ENCODE peak calls at places on chromosome 22, in four cellular contexts. One of them, this sample, is unnamed.

GRCh38 chr22:20587206-20587958 is 80.0 kb downstream of the MED15 start:
- DNase-seq in OCI-LY7: no peak
- DNase-seq in GM23338: no peak
- DNase-seq in mammary epithelial cell: no peak
- DNase-seq in this sample: no peak

GRCh38 chr22:43088616-43088978 is 594 bp downstream of the TTLL1 start:
- DNase-seq in OCI-LY7: no peak
- DNase-seq in GM23338: no peak
- DNase-seq in mammary epithelial cell: no peak
- DNase-seq in this sample: peak

GRCh38 chr22:42595434-42595833 is 19.2 kb downstream of the POLDIP3 start:
- DNase-seq in OCI-LY7: no peak
- DNase-seq in GM23338: no peak
- DNase-seq in mammary epithelial cell: no peak
- DNase-seq in this sample: no peak

GRCh38 chr22:28882878-28883656 is at the start of gene ZNRF3:
- DNase-seq in OCI-LY7: peak
- DNase-seq in GM23338: peak
- DNase-seq in mammary epithelial cell: peak
- DNase-seq in this sample: peak

GRCh38 chr22:20459152-20459542 is 21.5 kb upstream of the SCARF2 start:
- DNase-seq in OCI-LY7: no peak
- DNase-seq in GM23338: peak
- DNase-seq in mammary epithelial cell: no peak
- DNase-seq in this sample: no peak

GRCh38 chr22:41989246-41989645 is 9.3 kb upstream of the WBP2NL start:
- DNase-seq in OCI-LY7: no peak
- DNase-seq in GM23338: no peak
- DNase-seq in mammary epithelial cell: no peak
- DNase-seq in this sample: no peak

GRCh38 chr22:41920271-41920976 is 5.5 kb upstream of the SHISA8 start:
- DNase-seq in OCI-LY7: peak
- DNase-seq in GM23338: no peak
- DNase-seq in mammary epithelial cell: no peak
- DNase-seq in this sample: no peak

GRCh38 chr22:22692707-22693530 is 48.5 kb downstream of the GGTLC2 start:
- DNase-seq in OCI-LY7: peak
- DNase-seq in GM23338: peak
- DNase-seq in mammary epithelial cell: peak
- DNase-seq in this sample: peak

GRCh38 chr22:41516462-41516861 is 27.8 kb downstream of the POLR3H start:
- DNase-seq in OCI-LY7: no peak
- DNase-seq in GM23338: peak
- DNase-seq in mammary epithelial cell: no peak
- DNase-seq in this sample: no peak

GRCh38 chr22:37194750-37195149 is 6.7 kb upstream of the C1QTNF6 start:
- DNase-seq in OCI-LY7: no peak
- DNase-seq in GM23338: no peak
- DNase-seq in mammary epithelial cell: no peak
- DNase-seq in this sample: no peak

GRCh38 chr22:32874330-32874729 is 72.8 kb downstream of the TIMP3 start:
- DNase-seq in OCI-LY7: no peak
- DNase-seq in GM23338: no peak
- DNase-seq in mammary epithelial cell: no peak
- DNase-seq in this sample: no peak

GRCh38 chr22:33656808-33657628 is 263.3 kb downstream of the LARGE1 start:
- DNase-seq in OCI-LY7: no peak
- DNase-seq in GM23338: no peak
- DNase-seq in mammary epithelial cell: no peak
- DNase-seq in this sample: peak

GRCh38 chr22:31347251-31348008 is 1.3 kb upstream of the PATZ1 start:
- DNase-seq in OCI-LY7: peak
- DNase-seq in GM23338: peak
- DNase-seq in mammary epithelial cell: peak
- DNase-seq in this sample: peak

GRCh38 chr22:31344369-31345330 is 1.5 kb downstream of the PATZ1 start:
- DNase-seq in OCI-LY7: peak
- DNase-seq in GM23338: peak
- DNase-seq in mammary epithelial cell: no peak
- DNase-seq in this sample: peak

GRCh38 chr22:31346733-31347250 is 646 bp upstream of the PATZ1 start:
- DNase-seq in OCI-LY7: no peak
- DNase-seq in GM23338: peak
- DNase-seq in mammary epithelial cell: peak
- DNase-seq in this sample: peak

GRCh38 chr22:31345331-31346254 is 553 bp downstream of the PATZ1 start:
- DNase-seq in OCI-LY7: peak
- DNase-seq in GM23338: peak
- DNase-seq in mammary epithelial cell: peak
- DNase-seq in this sample: peak

GRCh38 chr22:31346255-31346732 is at the start of gene PATZ1:
- DNase-seq in OCI-LY7: peak
- DNase-seq in GM23338: peak
- DNase-seq in mammary epithelial cell: peak
- DNase-seq in this sample: peak
- H3K27ac ChIP-seq in OCI-LY7: peak
- H3K27ac ChIP-seq in GM23338: peak
- H3K27ac ChIP-seq in mammary epithelial cell: no peak
- H3K27ac ChIP-seq in this sample: peak

GRCh38 chr22:31628362-31628761 is 33.7 kb downstream of the PISD start:
- DNase-seq in OCI-LY7: no peak
- DNase-seq in GM23338: no peak
- DNase-seq in mammary epithelial cell: no peak
- DNase-seq in this sample: no peak

GRCh38 chr22:31629741-31630184 is 32.3 kb downstream of the PISD start:
- DNase-seq in OCI-LY7: peak
- DNase-seq in GM23338: peak
- DNase-seq in mammary epithelial cell: no peak
- DNase-seq in this sample: no peak

GRCh38 chr22:31631381-31631780 is 30.6 kb downstream of the PISD start:
- DNase-seq in OCI-LY7: no peak
- DNase-seq in GM23338: no peak
- DNase-seq in mammary epithelial cell: no peak
- DNase-seq in this sample: peak

GRCh38 chr22:31628969-31629723 is 32.9 kb downstream of the PISD start:
- DNase-seq in OCI-LY7: no peak
- DNase-seq in GM23338: no peak
- DNase-seq in mammary epithelial cell: no peak
- DNase-seq in this sample: no peak

DNA sequence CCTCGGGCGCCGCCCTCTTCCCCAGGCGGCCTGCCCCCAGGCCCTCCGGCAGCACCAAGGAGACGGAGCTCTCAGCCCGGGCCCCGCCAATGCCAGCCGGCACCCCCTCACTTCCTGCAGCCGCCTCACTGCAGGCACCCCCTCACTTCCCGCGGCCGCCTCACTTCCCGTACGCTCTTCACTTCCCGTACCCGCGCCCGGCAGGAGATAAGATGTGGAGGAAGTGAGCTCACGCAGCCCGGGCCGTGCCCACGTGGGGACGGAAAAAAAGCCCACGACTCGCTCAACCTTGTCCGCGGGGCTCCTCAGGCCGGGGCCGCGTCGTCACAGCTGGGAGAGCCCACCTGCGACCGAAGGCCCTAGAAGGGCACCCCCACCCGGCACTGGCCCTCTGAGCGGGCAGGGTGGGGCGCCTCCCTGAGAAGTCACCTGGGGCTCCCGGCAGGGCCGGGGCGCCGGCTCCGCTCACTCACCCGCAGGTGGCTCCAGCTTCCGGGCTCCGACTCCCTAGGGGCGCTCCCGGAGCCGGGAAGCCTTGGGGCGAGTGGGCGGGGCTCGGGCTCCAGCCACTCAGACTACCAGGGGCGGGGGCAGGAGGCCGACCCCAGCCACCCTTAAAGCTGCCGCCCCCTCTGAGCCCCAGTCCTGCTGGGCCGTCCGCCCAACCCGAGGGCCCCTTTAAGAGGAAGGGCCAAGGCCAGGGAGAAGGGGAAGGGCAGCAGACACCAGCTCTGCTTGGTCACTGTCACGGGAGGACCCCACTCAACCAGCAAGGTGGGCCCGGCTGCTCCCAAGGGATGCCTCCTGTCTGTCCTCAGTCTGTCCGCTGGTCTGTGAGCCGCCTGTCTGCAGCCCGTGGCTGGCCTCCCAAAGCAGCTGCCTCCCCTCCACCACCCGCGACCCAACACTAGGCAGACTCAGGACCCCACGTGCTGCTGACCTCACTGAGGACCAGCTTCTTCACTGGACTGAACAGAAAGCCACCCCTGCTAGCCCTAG is 31.4 kb downstream of the PISD start:
- DNase-seq in OCI-LY7: peak
- DNase-seq in GM23338: peak
- DNase-seq in mammary epithelial cell: peak
- DNase-seq in this sample: peak
- H2AFZ ChIP-seq in OCI-LY7: peak
- H2AFZ ChIP-seq in GM23338: no peak
- H2AFZ ChIP-seq in mammary epithelial cell: peak
- H2AFZ ChIP-seq in this sample: peak

GRCh38 chr22:38750638-38751037 is 5.2 kb downstream of the SUN2 start:
- DNase-seq in OCI-LY7: no peak
- DNase-seq in GM23338: no peak
- DNase-seq in mammary epithelial cell: no peak
- DNase-seq in this sample: no peak

GRCh38 chr22:38748487-38749136 is 7.2 kb downstream of the SUN2 start:
- DNase-seq in OCI-LY7: no peak
- DNase-seq in GM23338: no peak
- DNase-seq in mammary epithelial cell: peak
- DNase-seq in this sample: no peak

GRCh38 chr22:38750104-38750503 is 5.7 kb downstream of the SUN2 start:
- DNase-seq in OCI-LY7: no peak
- DNase-seq in GM23338: no peak
- DNase-seq in mammary epithelial cell: no peak
- DNase-seq in this sample: no peak

GRCh38 chr22:38751422-38752346 is 4.1 kb downstream of the SUN2 start:
- DNase-seq in OCI-LY7: peak
- DNase-seq in GM23338: no peak
- DNase-seq in mammary epithelial cell: peak
- DNase-seq in this sample: no peak

DNA sequence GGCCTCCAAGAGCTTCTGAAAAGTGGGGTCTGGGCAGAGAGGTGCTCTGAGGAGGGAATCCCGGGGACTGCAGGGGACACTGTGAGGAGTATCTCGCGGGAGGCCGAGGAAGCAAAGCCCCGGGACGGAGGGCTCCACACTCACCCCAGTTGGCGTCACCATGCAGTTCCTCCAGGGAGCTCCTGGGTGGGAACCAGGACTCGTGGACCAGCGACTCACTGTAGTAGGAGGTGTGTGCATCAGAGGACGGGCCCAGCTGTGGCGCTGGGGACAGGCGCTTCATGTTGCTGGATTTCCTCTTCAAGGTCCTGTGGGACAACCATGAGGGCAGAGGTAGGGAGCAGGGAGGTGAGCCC is 4.8 kb downstream of the SUN2 start:
- DNase-seq in OCI-LY7: no peak
- DNase-seq in GM23338: no peak
- DNase-seq in mammary epithelial cell: no peak
- DNase-seq in this sample: no peak
- H3K4me2 ChIP-seq in OCI-LY7: peak
- H3K4me2 ChIP-seq in GM23338: no peak
- H3K4me2 ChIP-seq in mammary epithelial cell: no peak
- H3K4me2 ChIP-seq in this sample: no peak

GRCh38 chr22:26527574-26528465 is 15.5 kb upstream of the TFIP11 start:
- DNase-seq in OCI-LY7: no peak
- DNase-seq in GM23338: no peak
- DNase-seq in mammary epithelial cell: no peak
- DNase-seq in this sample: no peak
- H3K27ac ChIP-seq in OCI-LY7: peak
- H3K27ac ChIP-seq in GM23338: no peak
- H3K27ac ChIP-seq in mammary epithelial cell: no peak
- H3K27ac ChIP-seq in this sample: no peak

GRCh38 chr22:27504360-27504759 is 297.2 kb downstream of the MN1 start:
- DNase-seq in OCI-LY7: no peak
- DNase-seq in GM23338: no peak
- DNase-seq in mammary epithelial cell: no peak
- DNase-seq in this sample: no peak

GRCh38 chr22:27499121-27499520 is 302.4 kb downstream of the MN1 start:
- DNase-seq in OCI-LY7: no peak
- DNase-seq in GM23338: no peak
- DNase-seq in mammary epithelial cell: no peak
- DNase-seq in this sample: no peak

GRCh38 chr22:27501191-27501936 is 300.2 kb downstream of the MN1 start:
- DNase-seq in OCI-LY7: no peak
- DNase-seq in GM23338: no peak
- DNase-seq in mammary epithelial cell: no peak
- DNase-seq in this sample: no peak

GRCh38 chr22:27504854-27505253 is 296.7 kb downstream of the MN1 start:
- DNase-seq in OCI-LY7: no peak
- DNase-seq in GM23338: no peak
- DNase-seq in mammary epithelial cell: no peak
- DNase-seq in this sample: no peak

GRCh38 chr22:27502327-27502726 is 299.2 kb downstream of the MN1 start:
- DNase-seq in OCI-LY7: no peak
- DNase-seq in GM23338: no peak
- DNase-seq in mammary epithelial cell: no peak
- DNase-seq in this sample: no peak
- H2AFZ ChIP-seq in OCI-LY7: no peak
- H2AFZ ChIP-seq in GM23338: no peak
- H2AFZ ChIP-seq in mammary epithelial cell: no peak
- H2AFZ ChIP-seq in this sample: no peak

GRCh38 chr22:46084376-46084775 is 66.0 kb upstream of the PPARA start:
- DNase-seq in OCI-LY7: no peak
- DNase-seq in GM23338: no peak
- DNase-seq in mammary epithelial cell: no peak
- DNase-seq in this sample: no peak

GRCh38 chr22:46081831-46082210 is 68.5 kb upstream of the PPARA start:
- DNase-seq in OCI-LY7: no peak
- DNase-seq in GM23338: no peak
- DNase-seq in mammary epithelial cell: peak
- DNase-seq in this sample: peak

GRCh38 chr22:46083383-46084350 is 66.7 kb upstream of the PPARA start:
- DNase-seq in OCI-LY7: no peak
- DNase-seq in GM23338: no peak
- DNase-seq in mammary epithelial cell: peak
- DNase-seq in this sample: peak

GRCh38 chr22:46081036-46081830 is 69.1 kb upstream of the PPARA start:
- DNase-seq in OCI-LY7: no peak
- DNase-seq in GM23338: no peak
- DNase-seq in mammary epithelial cell: peak
- DNase-seq in this sample: peak

DNA sequence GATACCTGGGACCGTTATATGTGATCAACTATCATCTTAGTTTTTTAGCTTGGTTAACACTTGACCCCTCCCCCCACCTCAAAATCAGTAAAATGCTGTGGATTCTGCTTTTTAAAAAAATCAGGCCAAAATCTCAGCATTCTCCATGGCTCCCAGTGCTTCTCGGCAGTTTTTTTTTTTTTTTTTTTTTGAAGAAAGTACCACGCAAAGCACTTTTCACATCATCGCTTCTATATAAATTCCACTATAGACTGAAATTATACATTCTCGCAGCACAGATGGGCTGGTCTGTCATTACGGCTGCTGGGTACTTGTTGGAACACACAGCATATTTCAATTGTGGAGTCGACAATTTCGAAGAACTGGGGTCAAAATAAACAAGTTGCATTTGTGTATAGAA is 67.7 kb upstream of the PPARA start:
- DNase-seq in OCI-LY7: no peak
- DNase-seq in GM23338: no peak
- DNase-seq in mammary epithelial cell: peak
- DNase-seq in this sample: peak
- H3K4me2 ChIP-seq in OCI-LY7: no peak
- H3K4me2 ChIP-seq in GM23338: no peak
- H3K4me2 ChIP-seq in mammary epithelial cell: peak
- H3K4me2 ChIP-seq in this sample: peak